ENCODE peak calls at places on chromosomes 13 and 19, in eight cellular contexts. R is NCI-H2081; D is stimulated activated CD4-positive, alpha-beta T cell treated with anti-CD3 and anti-CD28 coated beads, Interleukin-4, amount 100 ng/mL, for 48 hours; V is GDM1; F is dorsolateral prefrontal cortex; N is GM12891; P is HuH-7.5; C is neural progenitor cell. O is an unnamed sample.

GRCh38 chr13:67792151-67792665 is 562.1 kb upstream of the PCDH9 start:
- DNase-seq in D (no peak), R (peak; percentile 31), C (no peak), P (no peak), N (no peak), F (no peak), V (no peak), O (no peak)

GRCh38 chr19:28010656-28011055 is 1202.3 kb downstream of the UQCRFS1 start:
- DNase-seq in D (no peak), R (no peak), P (no peak), N (no peak), F (no peak), C (no peak), V (no peak), O (no peak)

GRCh38 chr19:49213791-49214190 is 56.2 kb downstream of the TRPM4 start:
- DNase-seq in F (no peak), D (no peak), V (no peak), P (no peak), R (no peak), N (no peak), C (no peak), O (no peak)

GRCh38 chr13:102550507-102550906 is 46.3 kb upstream of the TPP2 start:
- DNase-seq in N (no peak), R (no peak), D (no peak), F (no peak), V (no peak), P (no peak), C (peak; percentile 15), O (no peak)

GRCh38 chr19:52585101-52585500 is 15.0 kb downstream of the ZNF701 start:
- DNase-seq in R (no peak), F (no peak), N (no peak), C (no peak), P (no peak), D (no peak), V (no peak), O (no peak)

GRCh38 chr13:51976423-51976822 is 34.8 kb downstream of the ATP7B start:
- DNase-seq in P (no peak), V (no peak), C (no peak), F (no peak), R (no peak), D (no peak), N (no peak), O (no peak)

GRCh38 chr19:40090256-40091204 is at the start of gene ZNF780A:
- DNase-seq in P (peak; percentile 68), R (peak; percentile 50), C (peak; percentile 84), D (peak; percentile 72), F (peak; percentile 89), N (peak; percentile 38), V (peak; percentile 73), O (peak; percentile 39)

GRCh38 chr13:47945738-47946137 is 55.3 kb downstream of the SUCLA2 start:
- DNase-seq in D (no peak), V (no peak), N (no peak), C (no peak), R (no peak), P (no peak), F (no peak), O (no peak)

GRCh38 chr13:38763446-38764381 is 76.8 kb downstream of the FREM2 start:
- DNase-seq in R (peak; percentile 71), N (no peak), F (no peak), D (no peak), V (no peak), C (peak; percentile 81), P (no peak), O (peak; percentile 16)

GRCh38 chr19:55598034-55598433 is 1.3 kb downstream of the FIZ1 start:
- DNase-seq in V (no peak), N (no peak), F (no peak), P (no peak), D (no peak), C (peak; percentile 81), R (no peak), O (no peak)

GRCh38 chr19:11964858-11965645 is at the start of gene ZNF763:
- DNase-seq in P (no peak), V (peak; percentile 82), N (peak; percentile 77), C (peak; percentile 98), F (peak; percentile 93), D (peak; percentile 84), R (no peak), O (no peak)

GRCh38 chr13:34401741-34402140 is 540.3 kb upstream of the NBEA start:
- DNase-seq in C (no peak), V (no peak), P (no peak), R (no peak), F (no peak), N (no peak), D (no peak), O (no peak)

GRCh38 chr19:33210266-33210940 is 15.2 kb downstream of the SLC7A10 start:
- DNase-seq in P (no peak), N (no peak), V (no peak), R (no peak), F (no peak), D (no peak), C (no peak), O (no peak)

GRCh38 chr13:57630661-57631606 is 610 bp upstream of the PCDH17 start:
- DNase-seq in R (no peak), P (peak; percentile 35), N (no peak), V (no peak), D (no peak), F (peak; percentile 56), C (peak; percentile 37), O (no peak)

GRCh38 chr19:31338069-31338767 is 11.0 kb downstream of the TSHZ3 start:
- DNase-seq in N (no peak), P (no peak), V (no peak), F (no peak), R (no peak), D (no peak), C (peak; percentile 88), O (no peak)

GRCh38 chr13:20390526-20391175 is 135.0 kb downstream of the CRYL1 start:
- DNase-seq in F (no peak), D (no peak), V (no peak), R (no peak), P (no peak), N (no peak), C (no peak), O (no peak)

GRCh38 chr19:13153627-13154240 is 3.5 kb downstream of the IER2 start:
- DNase-seq in V (no peak), R (peak; percentile 27), D (no peak), N (no peak), C (no peak), P (peak; percentile 53), F (no peak), O (no peak)

GRCh38 chr19:4553775-4554174 is 5.7 kb downstream of the SEMA6B start:
- DNase-seq in R (no peak), D (no peak), P (no peak), C (no peak), F (no peak), N (no peak), V (no peak), O (no peak)

GRCh38 chr19:35015576-35016351 is 14.5 kb upstream of the SCN1B start:
- DNase-seq in R (no peak), P (no peak), C (no peak), V (no peak), N (no peak), D (no peak), F (no peak), O (no peak)

GRCh38 chr19:56076413-56076998 is 44.6 kb downstream of the ZNF787 start:
- DNase-seq in V (peak; percentile 14), F (no peak), R (peak; percentile 20), C (peak; percentile 62), N (no peak), D (no peak), P (peak; percentile 93), O (peak; percentile 34)

GRCh38 chr13:72537400-72537780 is 190.0 kb downstream of the MZT1 start:
- DNase-seq in D (no peak), V (no peak), P (no peak), R (no peak), C (no peak), F (no peak), N (no peak), O (no peak)

GRCh38 chr13:55361141-55361540 is 1779.6 kb upstream of the PRR20A start:
- DNase-seq in P (no peak), F (no peak), V (no peak), N (no peak), R (no peak), D (no peak), C (no peak), O (no peak)

GRCh38 chr13:97279913-97280312 is 57.8 kb downstream of the MBNL2 start:
- DNase-seq in V (no peak), P (no peak), C (no peak), F (no peak), D (no peak), N (no peak), R (no peak), O (no peak)

GRCh38 chr19:38815059-38816001 is 2.6 kb upstream of the LGALS4 start:
- DNase-seq in P (peak; percentile 4), R (no peak), D (no peak), C (no peak), V (no peak), F (no peak), N (no peak), O (no peak)

GRCh38 chr13:78689011-78689410 is 30.1 kb upstream of the OBI1 start:
- DNase-seq in R (no peak), C (peak; percentile 36), D (no peak), V (no peak), N (no peak), F (no peak), P (no peak), O (peak; percentile 27)

GRCh38 chr19:18432275-18433038 is 5.5 kb downstream of the ISYNA1 start:
- DNase-seq in F (no peak), R (no peak), V (no peak), P (no peak), D (no peak), C (no peak), N (no peak), O (no peak)

GRCh38 chr13:104320446-104320845 is 1254.2 kb upstream of the SLC10A2 start:
- DNase-seq in R (no peak), V (no peak), N (no peak), F (no peak), C (no peak), D (no peak), P (no peak), O (no peak)

GRCh38 chr19:13537454-13537853 is 31.2 kb upstream of the CACNA1A start:
- DNase-seq in C (peak; percentile 44), F (no peak), P (no peak), V (no peak), N (no peak), R (peak; percentile 82), D (no peak), O (peak; percentile 1)

GRCh38 chr13:65473199-65473598 is 1756.9 kb downstream of the PCDH9 start:
- DNase-seq in V (no peak), P (no peak), R (no peak), N (no peak), C (no peak), F (no peak), D (no peak), O (no peak)

GRCh38 chr13:91154553-91154952 is 192.9 kb upstream of the MIR17HG start:
- DNase-seq in R (no peak), V (no peak), D (no peak), F (no peak), N (no peak), P (no peak), C (no peak), O (no peak)

GRCh38 chr13:76609643-76610042 is 276.6 kb downstream of the KCTD12 start:
- DNase-seq in N (no peak), C (no peak), P (no peak), D (no peak), V (no peak), F (no peak), R (no peak), O (no peak)

GRCh38 chr19:36031308-36031707 is 1.4 kb downstream of the CLIP3 start:
- DNase-seq in P (no peak), V (no peak), C (no peak), N (no peak), R (no peak), F (no peak), D (no peak), O (no peak)

GRCh38 chr13:39874331-39875055 is 219.0 kb downstream of the COG6 start:
- DNase-seq in N (no peak), F (no peak), P (no peak), V (no peak), C (no peak), R (no peak), D (no peak), O (no peak)

GRCh38 chr13:99743079-99743478 is 228.5 kb downstream of the ZIC5 start:
- DNase-seq in P (no peak), N (no peak), F (no peak), C (peak; percentile 75), V (no peak), R (peak; percentile 57), D (no peak), O (no peak)